ENCODE peak calls at places on chromosomes 1 and 21, in seven cellular contexts. One of them, this sample, is unnamed.

GRCh38 chr1:82565146-82565545 is 764.4 kb downstream of the ADGRL2 start:
- DNase-seq in fibroblast of the aortic adventitia: peak; percentile 79
- DNase-seq in CD14-positive monocyte: no peak
- DNase-seq in NCI-H1092: no peak
- DNase-seq in C1 segment of cervical spinal cord: no peak
- DNase-seq in activated effector memory CD4-positive, alpha-beta T cell treated with Interleukin-2 at 50 U/mL for 16 hours: no peak
- DNase-seq in Caki2: peak; percentile 88
- DNase-seq in this sample: no peak

GRCh38 chr1:169368406-169368769 is 393 bp downstream of the BLZF1 start:
- DNase-seq in fibroblast of the aortic adventitia: no peak
- DNase-seq in CD14-positive monocyte: no peak
- DNase-seq in NCI-H1092: peak; percentile 15
- DNase-seq in C1 segment of cervical spinal cord: no peak
- DNase-seq in activated effector memory CD4-positive, alpha-beta T cell treated with Interleukin-2 at 50 U/mL for 16 hours: peak; percentile 9
- DNase-seq in Caki2: no peak
- DNase-seq in this sample: no peak

GRCh38 chr1:28512058-28512611 is 6.3 kb downstream of the RCC1 start:
- DNase-seq in fibroblast of the aortic adventitia: peak; percentile 27
- DNase-seq in CD14-positive monocyte: no peak
- DNase-seq in NCI-H1092: no peak
- DNase-seq in C1 segment of cervical spinal cord: no peak
- DNase-seq in activated effector memory CD4-positive, alpha-beta T cell treated with Interleukin-2 at 50 U/mL for 16 hours: no peak
- DNase-seq in Caki2: peak; percentile 31
- DNase-seq in this sample: no peak

GRCh38 chr1:50976111-50976889 is 6.3 kb downstream of the CDKN2C start:
- DNase-seq in fibroblast of the aortic adventitia: peak; percentile 42
- DNase-seq in CD14-positive monocyte: no peak
- DNase-seq in NCI-H1092: peak; percentile 60
- DNase-seq in C1 segment of cervical spinal cord: peak; percentile 12
- DNase-seq in activated effector memory CD4-positive, alpha-beta T cell treated with Interleukin-2 at 50 U/mL for 16 hours: no peak
- DNase-seq in Caki2: peak; percentile 81
- DNase-seq in this sample: peak; percentile 92

GRCh38 chr1:64474639-64475038 is 4.7 kb downstream of the CACHD1 start:
- DNase-seq in fibroblast of the aortic adventitia: peak; percentile 13
- DNase-seq in CD14-positive monocyte: no peak
- DNase-seq in NCI-H1092: no peak
- DNase-seq in C1 segment of cervical spinal cord: no peak
- DNase-seq in activated effector memory CD4-positive, alpha-beta T cell treated with Interleukin-2 at 50 U/mL for 16 hours: no peak
- DNase-seq in Caki2: no peak
- DNase-seq in this sample: no peak

GRCh38 chr1:160579216-160579701 is at the start of gene CD84:
- DNase-seq in fibroblast of the aortic adventitia: no peak
- DNase-seq in CD14-positive monocyte: no peak
- DNase-seq in NCI-H1092: no peak
- DNase-seq in C1 segment of cervical spinal cord: no peak
- DNase-seq in activated effector memory CD4-positive, alpha-beta T cell treated with Interleukin-2 at 50 U/mL for 16 hours: no peak
- DNase-seq in Caki2: no peak
- DNase-seq in this sample: no peak

GRCh38 chr1:54584575-54584974 is 36.5 kb downstream of the ACOT11 start:
- DNase-seq in fibroblast of the aortic adventitia: no peak
- DNase-seq in CD14-positive monocyte: no peak
- DNase-seq in NCI-H1092: no peak
- DNase-seq in C1 segment of cervical spinal cord: no peak
- DNase-seq in activated effector memory CD4-positive, alpha-beta T cell treated with Interleukin-2 at 50 U/mL for 16 hours: no peak
- DNase-seq in Caki2: no peak
- DNase-seq in this sample: no peak

GRCh38 chr21:27021046-27021445 is 54.2 kb upstream of the ADAMTS5 start:
- DNase-seq in fibroblast of the aortic adventitia: peak; percentile 49
- DNase-seq in CD14-positive monocyte: no peak
- DNase-seq in NCI-H1092: no peak
- DNase-seq in C1 segment of cervical spinal cord: no peak
- DNase-seq in activated effector memory CD4-positive, alpha-beta T cell treated with Interleukin-2 at 50 U/mL for 16 hours: no peak
- DNase-seq in Caki2: no peak
- DNase-seq in this sample: no peak

GRCh38 chr1:67489643-67490042 is 59.4 kb upstream of the SERBP1 start:
- DNase-seq in fibroblast of the aortic adventitia: peak; percentile 46
- DNase-seq in CD14-positive monocyte: no peak
- DNase-seq in NCI-H1092: no peak
- DNase-seq in C1 segment of cervical spinal cord: no peak
- DNase-seq in activated effector memory CD4-positive, alpha-beta T cell treated with Interleukin-2 at 50 U/mL for 16 hours: no peak
- DNase-seq in Caki2: no peak
- DNase-seq in this sample: no peak

GRCh38 chr1:240737268-240737667 is 125.3 kb upstream of the GREM2 start:
- DNase-seq in fibroblast of the aortic adventitia: peak; percentile 94
- DNase-seq in CD14-positive monocyte: no peak
- DNase-seq in NCI-H1092: no peak
- DNase-seq in C1 segment of cervical spinal cord: no peak
- DNase-seq in activated effector memory CD4-positive, alpha-beta T cell treated with Interleukin-2 at 50 U/mL for 16 hours: no peak
- DNase-seq in Caki2: no peak
- DNase-seq in this sample: no peak

GRCh38 chr1:53636621-53637171 is 102.3 kb downstream of the GLIS1 start:
- DNase-seq in fibroblast of the aortic adventitia: no peak
- DNase-seq in CD14-positive monocyte: no peak
- DNase-seq in NCI-H1092: no peak
- DNase-seq in C1 segment of cervical spinal cord: no peak
- DNase-seq in activated effector memory CD4-positive, alpha-beta T cell treated with Interleukin-2 at 50 U/mL for 16 hours: no peak
- DNase-seq in Caki2: no peak
- DNase-seq in this sample: no peak

GRCh38 chr1:111323231-111323630 is 32.6 kb downstream of the CHIA start:
- DNase-seq in fibroblast of the aortic adventitia: no peak
- DNase-seq in CD14-positive monocyte: no peak
- DNase-seq in NCI-H1092: no peak
- DNase-seq in C1 segment of cervical spinal cord: no peak
- DNase-seq in activated effector memory CD4-positive, alpha-beta T cell treated with Interleukin-2 at 50 U/mL for 16 hours: no peak
- DNase-seq in Caki2: no peak
- DNase-seq in this sample: no peak

GRCh38 chr21:24023402-24023801 is 1583.9 kb downstream of the MRPL39 start:
- DNase-seq in fibroblast of the aortic adventitia: no peak
- DNase-seq in CD14-positive monocyte: no peak
- DNase-seq in NCI-H1092: peak; percentile 50
- DNase-seq in C1 segment of cervical spinal cord: no peak
- DNase-seq in activated effector memory CD4-positive, alpha-beta T cell treated with Interleukin-2 at 50 U/mL for 16 hours: no peak
- DNase-seq in Caki2: no peak
- DNase-seq in this sample: peak; percentile 71

GRCh38 chr1:227788279-227789041 is 27.0 kb upstream of the PRSS38 start:
- DNase-seq in fibroblast of the aortic adventitia: no peak
- DNase-seq in CD14-positive monocyte: no peak
- DNase-seq in NCI-H1092: peak; percentile 54
- DNase-seq in C1 segment of cervical spinal cord: no peak
- DNase-seq in activated effector memory CD4-positive, alpha-beta T cell treated with Interleukin-2 at 50 U/mL for 16 hours: no peak
- DNase-seq in Caki2: peak; percentile 74
- DNase-seq in this sample: peak; percentile 50

This sample was measured in NCI-H748 treated with DMSO at 0.1 percent for 48 hours.